ENCODE peak calls at places on chromosomes 6 and 20, in five cellular contexts. One of them, this sample, is unnamed. For H3K4me1 and H3K27me3, the result is how much of the 10 kb centered on the place peaks cover.

GRCh38 chr6:16684896-16685554 is 76.2 kb downstream of the ATXN1 start:
- DNase-seq in prostate gland: no peak
- DNase-seq in stomach: no peak
- DNase-seq in neural progenitor cell: no peak
- DNase-seq in Peyer's patch: peak
- DNase-seq in this sample: no peak

GRCh38 chr6:10146723-10147451 is 268.0 kb downstream of the TFAP2A start:
- DNase-seq in prostate gland: no peak
- DNase-seq in stomach: no peak
- DNase-seq in neural progenitor cell: peak
- DNase-seq in Peyer's patch: no peak
- DNase-seq in this sample: peak

GRCh38 chr6:16964553-16965499 is 137.0 kb upstream of the STMND1 start:
- DNase-seq in prostate gland: peak
- DNase-seq in stomach: peak
- DNase-seq in neural progenitor cell: peak
- DNase-seq in Peyer's patch: peak
- DNase-seq in this sample: peak

GRCh38 chr20:34643919-34644318 is 33.0 kb downstream of the PIGU start:
- DNase-seq in prostate gland: no peak
- DNase-seq in stomach: no peak
- DNase-seq in neural progenitor cell: no peak
- DNase-seq in Peyer's patch: no peak
- DNase-seq in this sample: no peak

GRCh38 chr6:77633993-77634392 is 18.8 kb upstream of the MEI4 start:
- DNase-seq in prostate gland: no peak
- DNase-seq in stomach: no peak
- DNase-seq in neural progenitor cell: no peak
- DNase-seq in Peyer's patch: no peak
- DNase-seq in this sample: no peak

GRCh38 chr20:52529856-52530255 is 338.3 kb upstream of the ZFP64 start:
- DNase-seq in prostate gland: no peak
- DNase-seq in stomach: no peak
- DNase-seq in neural progenitor cell: no peak
- DNase-seq in Peyer's patch: no peak
- DNase-seq in this sample: no peak

GRCh38 chr6:41643899-41644269 is 5.6 kb downstream of the MDFI start:
- DNase-seq in prostate gland: no peak
- DNase-seq in stomach: no peak
- DNase-seq in neural progenitor cell: no peak
- DNase-seq in Peyer's patch: no peak
- DNase-seq in this sample: no peak

GRCh38 chr6:29965873-29966601 is 23.7 kb downstream of the HLA-A start:
- DNase-seq in prostate gland: peak
- DNase-seq in stomach: peak
- DNase-seq in neural progenitor cell: peak
- DNase-seq in Peyer's patch: peak
- DNase-seq in this sample: no peak

GRCh38 chr20:46367967-46368901 is 38.2 kb downstream of the ELMO2 start:
- DNase-seq in prostate gland: no peak
- DNase-seq in stomach: no peak
- DNase-seq in neural progenitor cell: no peak
- DNase-seq in Peyer's patch: no peak
- DNase-seq in this sample: no peak

GRCh38 chr6:7042654-7043545 is 64.9 kb upstream of the RREB1 start:
- DNase-seq in prostate gland: no peak
- DNase-seq in stomach: no peak
- DNase-seq in neural progenitor cell: peak
- DNase-seq in Peyer's patch: no peak
- DNase-seq in this sample: no peak

GRCh38 chr20:35954907-35955251 is 577 bp upstream of the SCAND1 start:
- DNase-seq in prostate gland: no peak
- DNase-seq in stomach: no peak
- DNase-seq in neural progenitor cell: no peak
- DNase-seq in Peyer's patch: peak
- DNase-seq in this sample: no peak

DNA sequence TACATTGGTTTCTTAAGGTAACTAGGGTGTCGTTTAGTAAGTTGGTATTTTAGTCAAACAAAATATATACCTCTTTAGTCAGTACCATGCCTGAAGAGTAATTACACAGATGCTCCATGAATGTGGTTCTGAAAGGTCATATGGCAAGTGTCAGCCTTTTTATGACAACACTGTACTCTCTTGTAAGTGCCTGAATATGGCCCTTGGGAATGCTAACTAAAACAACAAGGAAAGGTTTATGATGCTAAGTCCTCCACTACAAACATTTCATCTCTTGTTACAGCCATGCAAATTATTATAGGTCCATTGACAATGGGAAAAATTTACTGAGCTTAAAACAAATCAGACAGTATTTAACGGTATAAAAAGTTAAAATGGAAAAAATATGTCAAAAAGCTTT is 39.0 kb upstream of the SUPT3H start:
- DNase-seq in prostate gland: no peak
- DNase-seq in stomach: no peak
- DNase-seq in neural progenitor cell: no peak
- DNase-seq in Peyer's patch: no peak
- DNase-seq in this sample: no peak
- H3K4me1 ChIP-seq in prostate gland: under half
- H3K4me1 ChIP-seq in stomach: under half
- H3K4me1 ChIP-seq in neural progenitor cell: under half
- H3K4me1 ChIP-seq in Peyer's patch: under half
- H3K4me1 ChIP-seq in this sample: under half

GRCh38 chr20:39829713-39830112 is 859.3 kb downstream of the MAFB start:
- DNase-seq in prostate gland: no peak
- DNase-seq in stomach: no peak
- DNase-seq in neural progenitor cell: no peak
- DNase-seq in Peyer's patch: peak
- DNase-seq in this sample: no peak
- H3K4me3 ChIP-seq in prostate gland: no peak
- H3K4me3 ChIP-seq in stomach: no peak
- H3K4me3 ChIP-seq in neural progenitor cell: no peak
- H3K4me3 ChIP-seq in Peyer's patch: no peak
- H3K4me3 ChIP-seq in this sample: no peak

GRCh38 chr6:28765978-28766351 is 157.8 kb downstream of the TRIM27 start:
- DNase-seq in prostate gland: no peak
- DNase-seq in stomach: no peak
- DNase-seq in neural progenitor cell: peak
- DNase-seq in Peyer's patch: no peak
- DNase-seq in this sample: no peak

GRCh38 chr6:28766426-28766825 is 157.4 kb downstream of the TRIM27 start:
- DNase-seq in prostate gland: no peak
- DNase-seq in stomach: no peak
- DNase-seq in neural progenitor cell: no peak
- DNase-seq in Peyer's patch: no peak
- DNase-seq in this sample: no peak

GRCh38 chr6:28768187-28768913 is 155.4 kb downstream of the TRIM27 start:
- DNase-seq in prostate gland: no peak
- DNase-seq in stomach: no peak
- DNase-seq in neural progenitor cell: no peak
- DNase-seq in Peyer's patch: no peak
- DNase-seq in this sample: no peak

GRCh38 chr6:28767133-28767532 is 156.7 kb downstream of the TRIM27 start:
- DNase-seq in prostate gland: no peak
- DNase-seq in stomach: no peak
- DNase-seq in neural progenitor cell: no peak
- DNase-seq in Peyer's patch: no peak
- DNase-seq in this sample: no peak

DNA sequence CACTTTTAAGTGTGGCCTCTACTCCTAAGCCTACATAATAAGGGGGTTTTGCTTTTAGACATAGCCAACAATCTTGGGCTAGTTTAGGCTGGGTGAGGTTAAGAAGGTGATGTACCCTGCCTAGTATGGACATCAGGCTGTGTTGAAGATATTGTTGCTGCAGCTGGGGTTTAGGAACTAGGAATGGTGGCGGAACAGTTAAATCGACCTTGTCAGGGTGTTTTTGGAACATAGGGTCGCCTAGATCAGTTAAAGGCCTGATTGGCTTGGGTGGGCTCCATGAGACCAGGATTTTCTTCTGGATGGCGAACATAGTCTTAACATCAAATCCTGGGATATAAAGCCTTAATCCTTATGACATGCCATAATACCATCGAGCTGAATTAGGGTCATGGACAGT is 156.1 kb downstream of the TRIM27 start:
- DNase-seq in prostate gland: no peak
- DNase-seq in stomach: no peak
- DNase-seq in neural progenitor cell: no peak
- DNase-seq in Peyer's patch: no peak
- DNase-seq in this sample: no peak
- H3K27me3 ChIP-seq in prostate gland: under half
- H3K27me3 ChIP-seq in stomach: under half
- H3K27me3 ChIP-seq in neural progenitor cell: half or more
- H3K27me3 ChIP-seq in Peyer's patch: under half
- H3K27me3 ChIP-seq in this sample: under half

DNA sequence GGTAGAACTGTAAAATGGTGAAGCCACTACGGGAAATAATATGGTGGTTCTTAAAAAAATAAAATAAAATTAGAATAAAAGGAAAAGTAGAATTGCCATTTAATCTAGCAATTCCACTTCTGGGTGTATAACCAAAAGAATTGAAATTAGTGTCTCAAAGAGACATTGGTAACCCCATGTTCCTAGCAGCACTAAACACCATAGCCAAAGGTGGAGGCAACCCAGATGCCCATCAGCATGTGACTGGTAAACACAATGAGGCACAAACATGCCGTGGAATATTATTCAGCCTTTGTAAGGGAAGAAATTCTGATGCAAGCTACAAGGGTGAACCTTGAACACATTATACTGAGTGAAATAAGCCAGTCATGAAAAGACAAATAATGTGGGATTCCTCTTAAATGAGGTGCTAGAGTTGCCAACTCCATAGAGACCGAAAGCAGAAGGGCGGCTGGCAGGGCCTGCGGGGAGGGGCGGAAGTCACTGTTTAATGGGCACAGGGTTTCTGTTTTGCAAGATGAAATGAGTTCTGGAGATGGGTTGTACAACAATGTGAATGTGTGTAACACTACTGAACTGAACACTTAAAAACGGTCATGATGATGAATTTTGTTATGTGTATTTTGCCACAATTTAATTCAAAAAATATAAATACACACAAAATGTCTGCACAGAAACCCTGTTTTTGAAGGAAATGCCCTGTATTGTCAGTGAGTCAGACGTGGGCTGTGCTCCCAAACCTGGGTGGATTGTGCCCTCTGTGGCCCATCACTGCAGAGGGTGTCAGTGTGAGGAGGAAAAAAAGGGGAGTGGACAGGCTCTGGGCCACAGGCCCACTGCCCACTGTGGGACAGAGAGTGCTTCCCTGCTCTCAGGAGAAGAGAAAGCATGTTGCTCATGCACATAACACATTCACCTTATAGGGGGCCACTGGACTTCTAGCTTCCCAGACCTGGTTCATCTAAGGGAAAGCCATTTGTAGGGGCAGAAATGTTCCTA is 49.6 kb upstream of the CD93 start:
- DNase-seq in prostate gland: no peak
- DNase-seq in stomach: no peak
- DNase-seq in neural progenitor cell: no peak
- DNase-seq in Peyer's patch: no peak
- DNase-seq in this sample: no peak
- H3K4me1 ChIP-seq in prostate gland: under half
- H3K4me1 ChIP-seq in stomach: under half
- H3K4me1 ChIP-seq in neural progenitor cell: under half
- H3K4me1 ChIP-seq in Peyer's patch: under half
- H3K4me1 ChIP-seq in this sample: under half

GRCh38 chr20:2751347-2751867 is 49.0 kb downstream of the CPXM1 start:
- DNase-seq in prostate gland: peak
- DNase-seq in stomach: no peak
- DNase-seq in neural progenitor cell: no peak
- DNase-seq in Peyer's patch: no peak
- DNase-seq in this sample: no peak
- H3K4me3 ChIP-seq in prostate gland: peak
- H3K4me3 ChIP-seq in stomach: peak
- H3K4me3 ChIP-seq in neural progenitor cell: peak
- H3K4me3 ChIP-seq in Peyer's patch: peak
- H3K4me3 ChIP-seq in this sample: no peak